ENCODE peak calls at places on chromosomes 5 and 9, in seven cellular contexts. F, T, E, M, J, S and Q are unnamed samples.

GRCh38 chr9:134891016-134891589 is 10.5 kb downstream of the FCN2 start:
- DNase-seq in F (no peak), T (no peak), E (no peak), M (peak; percentile 61), J (no peak), S (no peak), Q (no peak)

GRCh38 chr5:127754727-127755126 is 51.5 kb downstream of the CCDC192 start:
- DNase-seq in F (no peak), T (no peak), E (no peak), M (peak; percentile 47), J (no peak), S (no peak), Q (no peak)

GRCh38 chr5:54959673-54960418 is 25.5 kb downstream of the ESM1 start:
- DNase-seq in F (no peak), T (no peak), E (no peak), M (no peak), J (peak; percentile 56), S (no peak), Q (no peak)

GRCh38 chr9:84140535-84141101 is 160.0 kb downstream of the RMI1 start:
- DNase-seq in F (no peak), T (no peak), E (peak; percentile 8), M (peak; percentile 81), J (no peak), S (no peak), Q (no peak)

GRCh38 chr5:34905564-34905963 is 9.7 kb downstream of the RAD1 start:
- DNase-seq in F (peak; percentile 27), T (no peak), E (no peak), M (no peak), J (peak; percentile 11), S (no peak), Q (no peak)

GRCh38 chr9:16449331-16449730 is 421.1 kb downstream of the BNC2 start:
- DNase-seq in F (no peak), T (no peak), E (no peak), M (no peak), J (no peak), S (no peak), Q (no peak)

GRCh38 chr9:91391426-91392217 is 29.9 kb upstream of the AUH start:
- DNase-seq in F (no peak), T (no peak), E (no peak), M (no peak), J (no peak), S (no peak), Q (no peak)

GRCh38 chr5:131630963-131631350 is 4.1 kb downstream of the RAPGEF6 start:
- DNase-seq in F (no peak), T (no peak), E (no peak), M (no peak), J (no peak), S (no peak), Q (no peak)

GRCh38 chr9:93670208-93671029 is 94.0 kb downstream of the PHF2 start:
- DNase-seq in F (no peak), T (no peak), E (no peak), M (peak; percentile 65), J (peak; percentile 82), S (peak; percentile 14), Q (no peak)

GRCh38 chr9:88880194-88880593 is 111.1 kb upstream of the S1PR3 start:
- DNase-seq in F (no peak), T (no peak), E (no peak), M (no peak), J (no peak), S (no peak), Q (peak; percentile 25)

GRCh38 chr5:142360051-142360498 is 35.3 kb upstream of the SPRY4 start:
- DNase-seq in F (no peak), T (no peak), E (no peak), M (no peak), J (no peak), S (no peak), Q (no peak)

GRCh38 chr5:78899922-78900362 is 85.2 kb downstream of the ARSB start:
- DNase-seq in F (peak; percentile 11), T (no peak), E (peak; percentile 35), M (no peak), J (peak; percentile 76), S (no peak), Q (no peak)

GRCh38 chr9:99176527-99177013 is 45.2 kb downstream of the ALG2 start:
- DNase-seq in F (no peak), T (no peak), E (no peak), M (no peak), J (no peak), S (no peak), Q (no peak)

GRCh38 chr5:137575847-137576246 is 76.7 kb upstream of the SPOCK1 start:
- DNase-seq in F (no peak), T (no peak), E (peak; percentile 30), M (no peak), J (peak; percentile 98), S (no peak), Q (peak; percentile 56)

GRCh38 chr5:22793463-22793862 is 59.7 kb downstream of the CDH12 start:
- DNase-seq in F (no peak), T (no peak), E (no peak), M (no peak), J (no peak), S (no peak), Q (no peak)

GRCh38 chr5:134964359-134965270 is 3.1 kb upstream of the CATSPER3 start:
- DNase-seq in F (no peak), T (no peak), E (no peak), M (no peak), J (no peak), S (no peak), Q (no peak)

GRCh38 chr5:72206994-72207393 is 99.7 kb downstream of the MAP1B start:
- DNase-seq in F (no peak), T (no peak), E (no peak), M (no peak), J (no peak), S (no peak), Q (no peak)

GRCh38 chr9:124718928-124719327 is 52.2 kb downstream of the NR6A1 start:
- DNase-seq in F (no peak), T (no peak), E (no peak), M (no peak), J (no peak), S (no peak), Q (no peak)

GRCh38 chr5:24110019-24110615 is 534.7 kb downstream of the CDH10 start:
- DNase-seq in F (peak; percentile 8), T (no peak), E (peak; percentile 1), M (no peak), J (peak; percentile 73), S (no peak), Q (peak; percentile 24)

GRCh38 chr5:37660319-37660718 is 179.5 kb downstream of the GDNF start:
- DNase-seq in F (no peak), T (no peak), E (no peak), M (no peak), J (no peak), S (no peak), Q (no peak)
- H3K27ac ChIP-seq in F (no peak overlapping the region), T (no peak overlapping the region), E (no peak overlapping the region), M (no peak overlapping the region), J (no peak overlapping the region), S (no peak overlapping the region), Q (no peak overlapping the region)

GRCh38 chr9:14445946-14446345 is 132.0 kb upstream of the NFIB start:
- DNase-seq in F (no peak), T (no peak), E (no peak), M (no peak), J (no peak), S (no peak), Q (no peak)

GRCh38 chr9:14440062-14440461 is 126.1 kb upstream of the NFIB start:
- DNase-seq in F (no peak), T (no peak), E (no peak), M (no peak), J (no peak), S (no peak), Q (no peak)

GRCh38 chr9:14438232-14438966 is 124.5 kb upstream of the NFIB start:
- DNase-seq in F (no peak), T (no peak), E (no peak), M (no peak), J (no peak), S (no peak), Q (no peak)

GRCh38 chr9:14439555-14439954 is 125.6 kb upstream of the NFIB start:
- DNase-seq in F (no peak), T (no peak), E (no peak), M (no peak), J (no peak), S (no peak), Q (no peak)

GRCh38 chr9:14441976-14442651 is 128.2 kb upstream of the NFIB start:
- DNase-seq in F (peak; percentile 45), T (no peak), E (no peak), M (no peak), J (peak; percentile 46), S (no peak), Q (no peak)
- TF ChIP-seq CTCF in F (peak; percentile 54), T (no peak), E (peak; percentile 22), M (no peak), J (peak; percentile 55), S (no peak), Q (peak; percentile 49)

DNA sequence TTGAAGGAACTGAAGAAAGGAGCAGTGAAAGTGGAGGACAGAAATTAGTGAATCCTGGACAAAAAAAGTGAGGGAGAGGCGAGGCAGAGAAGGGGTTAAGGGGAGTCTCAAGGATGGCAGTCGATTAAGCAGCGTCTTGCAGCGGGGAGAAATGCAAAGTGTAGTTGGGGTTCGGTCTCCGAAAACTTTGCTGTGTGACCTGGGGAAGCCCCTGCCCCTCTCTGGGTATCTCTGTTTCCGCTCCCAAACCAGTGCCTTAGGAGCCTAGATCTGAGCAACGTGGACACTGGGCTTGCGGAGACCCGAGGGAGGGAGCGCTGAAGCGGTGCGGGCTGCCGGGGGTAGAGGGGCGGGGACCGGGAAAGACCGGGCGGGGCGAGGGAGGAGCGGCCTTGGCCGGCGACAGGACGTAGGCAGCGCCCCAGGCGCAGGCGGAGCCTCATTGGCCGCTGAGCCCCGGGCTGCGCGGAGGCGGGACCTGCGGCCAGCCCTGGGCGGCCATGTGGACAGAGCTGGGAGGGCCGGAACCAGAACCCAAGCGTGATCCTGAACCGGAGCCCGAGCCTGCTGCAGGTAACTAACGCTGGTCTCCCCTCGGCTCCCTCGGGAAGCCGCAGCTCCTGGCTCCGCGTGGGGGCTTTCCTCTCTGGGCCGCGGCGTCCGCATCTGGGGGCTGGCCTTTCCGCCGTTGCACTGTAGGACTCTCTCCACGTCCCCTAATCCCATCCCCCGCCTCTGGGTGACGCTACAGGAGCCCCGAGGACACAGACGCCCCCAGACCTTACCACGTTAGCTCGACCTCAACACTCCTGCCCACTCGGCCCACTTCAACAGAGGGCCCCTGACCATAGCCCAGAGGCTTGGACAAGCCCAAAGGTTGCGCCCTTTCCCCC is at the start of gene ALDH1B1:
- DNase-seq in F (peak; percentile 97), T (peak; percentile 89), E (peak; percentile 73), M (peak; percentile 95), J (peak; percentile 83), S (peak; percentile 43), Q (peak; percentile 42)
- H3K4me1 ChIP-seq in F (peaks cover 14% of the 10 kb centered on the region), T (peaks cover 25% of the 10 kb centered on the region), E (peaks cover 12% of the 10 kb centered on the region), M (peaks cover 38% of the 10 kb centered on the region), J (peaks cover 21% of the 10 kb centered on the region), S (peaks cover 4% of the 10 kb centered on the region), Q (no peaks in the 10 kb centered on the region)

DNA sequence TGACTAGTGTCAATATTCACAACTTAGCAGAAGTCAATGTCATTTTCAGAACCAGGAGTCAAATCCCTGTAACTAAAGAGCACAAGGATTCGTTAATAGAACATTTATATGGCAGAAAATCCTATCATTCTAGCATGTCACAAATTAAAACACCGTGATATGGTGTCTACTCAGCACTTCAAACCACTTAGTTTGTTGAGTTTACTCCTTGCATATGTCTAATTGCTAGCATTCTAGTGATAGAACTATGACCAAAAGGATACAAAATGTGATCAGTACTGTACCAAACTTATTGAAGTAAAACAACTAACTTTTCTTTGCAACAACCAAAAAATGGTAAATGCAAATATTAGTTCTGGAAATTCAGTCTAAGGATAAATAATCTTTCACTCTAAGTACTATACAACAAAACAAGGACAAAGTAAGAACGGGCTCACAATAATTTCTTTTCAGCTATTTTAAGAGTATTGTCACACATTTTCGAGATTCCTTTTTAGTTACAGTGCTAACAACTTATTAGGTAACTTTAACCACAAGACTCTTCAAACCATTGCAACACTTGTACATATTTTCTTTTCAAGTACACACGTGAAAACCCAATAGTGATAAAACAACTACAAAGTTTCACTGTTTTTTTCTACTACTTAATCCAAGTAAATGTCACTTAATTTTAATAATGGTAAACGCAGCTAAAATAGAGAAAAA is 845.2 kb upstream of the CDH10 start:
- DNase-seq in F (no peak), T (no peak), E (peak; percentile 59), M (no peak), J (no peak), S (no peak), Q (peak; percentile 18)
- H3K27ac ChIP-seq in F (no peak overlapping the region), T (no peak overlapping the region), E (no peak overlapping the region), M (no peak overlapping the region), J (no peak overlapping the region), S (no peak overlapping the region), Q (no peak overlapping the region)